ENCODE peak calls at places on chromosomes 2 and 18, in four cellular contexts. H is colonic mucosa, V is left lung, A is cardiac muscle cell. Q is an unnamed sample.

GRCh38 chr2:235692076-235692475 is 198.2 kb downstream of the AGAP1 start:
- DNase-seq in A (no peak), V (peak), H (no peak), Q (no peak)

GRCh38 chr2:54575379-54575888 is 119.3 kb downstream of the SPTBN1 start:
- DNase-seq in H (no peak), A (no peak), V (no peak), Q (no peak)

GRCh38 chr2:165601866-165602636 is 132.6 kb downstream of the CSRNP3 start:
- DNase-seq in V (no peak), A (no peak), H (no peak), Q (no peak)

GRCh38 chr2:146388757-146389156 is 1456.1 kb upstream of the ACVR2A start:
- DNase-seq in H (no peak), A (no peak), V (no peak), Q (no peak)

GRCh38 chr2:95316466-95317122 is 19.4 kb downstream of the KCNIP3 start:
- DNase-seq in A (no peak), H (no peak), V (no peak), Q (no peak)

GRCh38 chr2:6184532-6185302 is 492.5 kb downstream of the SOX11 start:
- DNase-seq in A (peak), V (no peak), H (no peak), Q (no peak)

GRCh38 chr2:84481702-84482101 is 22.6 kb upstream of the SUCLG1 start:
- DNase-seq in H (no peak), A (no peak), V (no peak), Q (no peak)

GRCh38 chr2:223586261-223586660 is 15.9 kb downstream of the SCG2 start:
- DNase-seq in H (no peak), V (no peak), A (no peak), Q (no peak)

GRCh38 chr18:1057367-1057766 is 152.7 kb downstream of the ADCYAP1 start:
- DNase-seq in H (no peak), A (no peak), V (no peak), Q (no peak)

GRCh38 chr2:4670331-4670730 is 967.0 kb downstream of the DCDC2C start:
- DNase-seq in V (no peak), H (no peak), A (no peak), Q (no peak)

GRCh38 chr2:119794237-119794636 is 34.5 kb downstream of the PTPN4 start:
- DNase-seq in V (no peak), A (no peak), H (no peak), Q (no peak)

GRCh38 chr18:75109819-75110218 is 99.1 kb downstream of the PTGR3 start:
- DNase-seq in A (no peak), V (no peak), H (no peak), Q (no peak)

GRCh38 chr2:105592288-105592687 is 152.4 kb upstream of the NCK2 start:
- DNase-seq in A (no peak), H (no peak), V (no peak), Q (no peak)

GRCh38 chr2:78304678-78305077 is 720.8 kb upstream of the REG3G start:
- DNase-seq in A (no peak), V (no peak), H (no peak), Q (no peak)

GRCh38 chr2:127508621-127509034 is 17.7 kb downstream of the IWS1 start:
- DNase-seq in V (peak), H (peak), A (peak), Q (no peak)

GRCh38 chr2:198309673-198310280 is 505.4 kb downstream of the PLCL1 start:
- DNase-seq in H (peak), V (no peak), A (peak), Q (peak)

GRCh38 chr18:11042247-11042646 is 107.1 kb downstream of the PIEZO2 start:
- DNase-seq in A (no peak), H (no peak), V (no peak), Q (no peak)

GRCh38 chr2:238228700-238229099 is 11.1 kb downstream of the HES6 start:
- DNase-seq in H (no peak), V (no peak), A (peak), Q (no peak)

GRCh38 chr2:239882335-239882734 is 142.8 kb downstream of the NDUFA10 start:
- DNase-seq in H (peak), A (no peak), V (no peak), Q (peak)

GRCh38 chr2:233032551-233033320 is at the start of gene NEU2:
- DNase-seq in A (no peak), V (no peak), H (no peak), Q (no peak)

GRCh38 chr2:100427627-100428258 is 10.3 kb upstream of the CHST10 start:
- DNase-seq in V (no peak), H (peak), A (peak), Q (peak)

GRCh38 chr2:45821558-45822271 is 170.2 kb downstream of the PRKCE start:
- DNase-seq in V (peak), A (peak), H (peak), Q (no peak)

GRCh38 chr2:120566331-120567035 is 169.2 kb upstream of the GLI2 start:
- DNase-seq in H (no peak), V (no peak), A (no peak), Q (no peak)

GRCh38 chr2:176246324-176246723 is 22.9 kb upstream of the MTX2 start:
- DNase-seq in H (no peak), V (no peak), A (no peak), Q (no peak)

GRCh38 chr18:77015176-77015575 is 117.4 kb downstream of the MBP start:
- DNase-seq in A (no peak), H (no peak), V (no peak), Q (no peak)

GRCh38 chr18:13437034-13437433 is 218.5 kb downstream of the LDLRAD4 start:
- DNase-seq in H (no peak), A (no peak), V (no peak), Q (no peak)

GRCh38 chr18:75656035-75656434 is 228.5 kb upstream of the SMIM21 start:
- DNase-seq in V (no peak), H (no peak), A (no peak), Q (no peak)

GRCh38 chr2:222296911-222297599 is 1.7 kb downstream of the PAX3 start:
- DNase-seq in A (no peak), H (no peak), V (no peak), Q (no peak)

GRCh38 chr2:237500681-237501424 is 13.8 kb downstream of the MLPH start:
- DNase-seq in H (no peak), V (no peak), A (no peak), Q (no peak)

GRCh38 chr2:231987088-231987788 is 25.7 kb downstream of the DIS3L2 start:
- DNase-seq in H (no peak), A (no peak), V (no peak), Q (no peak)

GRCh38 chr2:242040303-242040655 is 170.8 kb downstream of the RTP5 start:
- DNase-seq in H (no peak), V (no peak), A (no peak), Q (no peak)

GRCh38 chr2:10930731-10931516 is 19.2 kb downstream of the KCNF1 start:
- DNase-seq in H (no peak), V (no peak), A (no peak), Q (no peak)

GRCh38 chr18:69177702-69178101 is 223.0 kb upstream of the DOK6 start:
- DNase-seq in H (no peak), A (no peak), V (no peak), Q (no peak)

GRCh38 chr2:75609937-75610508 is 36.6 kb upstream of the MRPL19 start:
- DNase-seq in A (no peak), H (no peak), V (no peak), Q (no peak)

GRCh38 chr2:75606851-75607798 is 39.5 kb upstream of the MRPL19 start:
- DNase-seq in V (peak), H (no peak), A (no peak), Q (no peak)

GRCh38 chr2:75607988-75608683 is 38.4 kb upstream of the MRPL19 start:
- DNase-seq in H (no peak), V (no peak), A (no peak), Q (no peak)

GRCh38 chr2:75609334-75609689 is 37.3 kb upstream of the MRPL19 start:
- DNase-seq in A (no peak), H (no peak), V (no peak), Q (no peak)

DNA sequence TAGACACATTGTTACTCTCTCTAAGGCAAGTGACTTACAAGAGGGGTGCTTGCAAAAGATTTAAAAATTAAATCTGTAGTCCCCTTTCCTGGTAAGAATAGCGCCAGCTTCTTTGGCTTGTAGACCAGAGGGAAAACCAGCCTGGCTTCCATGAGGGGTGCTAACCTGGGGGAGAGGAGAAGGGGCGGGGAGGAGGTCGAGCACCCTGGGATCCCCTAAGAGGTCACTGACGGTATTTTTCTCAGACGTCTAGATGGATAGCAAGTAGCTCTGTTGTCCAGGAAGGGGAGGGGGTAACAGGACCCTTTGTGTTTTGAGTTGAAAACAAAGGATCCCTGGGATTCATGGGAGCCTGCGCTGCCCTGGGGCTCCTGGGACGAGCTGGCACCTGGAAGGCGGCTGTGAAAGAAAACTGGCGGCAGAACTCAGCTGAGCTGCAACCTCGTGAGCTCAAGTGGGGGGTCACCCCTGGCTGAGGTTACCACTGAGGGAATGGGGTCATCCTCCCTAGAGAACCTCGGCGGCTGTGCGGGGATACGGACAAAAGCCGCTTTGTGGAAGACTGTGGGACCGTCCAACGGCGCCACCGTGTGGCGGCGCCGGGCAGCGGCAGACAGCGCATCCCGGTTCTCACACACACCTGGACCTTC is 37.8 kb upstream of the MRPL19 start:
- DNase-seq in H (peak), A (peak), V (peak), Q (peak)
- H3K4me3 ChIP-seq in H (no peak), A (peak), V (no peak), Q (peak)

DNA sequence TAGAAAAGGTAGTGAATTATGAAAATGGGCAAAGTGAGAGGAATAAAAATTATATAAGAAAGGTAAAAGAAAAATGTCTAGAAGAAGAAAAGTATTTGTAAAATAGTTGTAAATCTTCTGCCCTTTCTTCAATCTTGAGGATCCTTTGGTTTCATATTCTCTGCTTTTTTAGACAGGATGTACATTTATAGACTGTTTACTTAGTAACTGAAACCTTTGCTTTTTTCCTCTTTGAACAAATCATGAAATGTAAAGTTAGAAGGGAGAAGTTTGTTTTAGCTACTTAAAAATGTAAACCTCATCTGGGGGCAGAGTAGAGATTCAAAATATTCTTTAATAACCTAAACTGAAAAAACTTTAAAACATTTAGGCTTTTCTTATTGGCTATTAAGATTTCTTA is 150.4 kb upstream of the ITGA4 start:
- DNase-seq in V (no peak), H (no peak), A (no peak), Q (no peak)
- H3K27ac ChIP-seq in V (peak), H (peak), A (no peak), Q (no peak)

GRCh38 chr18:46509530-46509929 is 147.5 kb downstream of the LOXHD1 start:
- DNase-seq in H (no peak), V (no peak), A (no peak), Q (no peak)

GRCh38 chr18:46502444-46502843 is 154.6 kb downstream of the LOXHD1 start:
- DNase-seq in V (no peak), H (no peak), A (peak), Q (no peak)

GRCh38 chr18:46510386-46510785 is 146.6 kb downstream of the LOXHD1 start:
- DNase-seq in A (no peak), V (no peak), H (no peak), Q (no peak)

GRCh38 chr18:46506974-46507373 is 150.0 kb downstream of the LOXHD1 start:
- DNase-seq in A (no peak), H (no peak), V (no peak), Q (no peak)
- TF ChIP-seq CTCF in A (no peak), H (no peak), V (no peak), Q (no peak)

GRCh38 chr2:27638709-27639108 is 9.9 kb downstream of the GPN1 start:
- DNase-seq in A (no peak), V (no peak), H (no peak), Q (no peak)

GRCh38 chr2:27645197-27645596 is 16.3 kb downstream of the GPN1 start:
- DNase-seq in H (no peak), V (no peak), A (no peak), Q (no peak)

GRCh38 chr2:27638023-27638637 is 9.3 kb downstream of the GPN1 start:
- DNase-seq in V (no peak), A (no peak), H (no peak), Q (no peak)

GRCh38 chr2:27636766-27637165 is 7.9 kb downstream of the GPN1 start:
- DNase-seq in H (no peak), V (no peak), A (no peak), Q (no peak)

DNA sequence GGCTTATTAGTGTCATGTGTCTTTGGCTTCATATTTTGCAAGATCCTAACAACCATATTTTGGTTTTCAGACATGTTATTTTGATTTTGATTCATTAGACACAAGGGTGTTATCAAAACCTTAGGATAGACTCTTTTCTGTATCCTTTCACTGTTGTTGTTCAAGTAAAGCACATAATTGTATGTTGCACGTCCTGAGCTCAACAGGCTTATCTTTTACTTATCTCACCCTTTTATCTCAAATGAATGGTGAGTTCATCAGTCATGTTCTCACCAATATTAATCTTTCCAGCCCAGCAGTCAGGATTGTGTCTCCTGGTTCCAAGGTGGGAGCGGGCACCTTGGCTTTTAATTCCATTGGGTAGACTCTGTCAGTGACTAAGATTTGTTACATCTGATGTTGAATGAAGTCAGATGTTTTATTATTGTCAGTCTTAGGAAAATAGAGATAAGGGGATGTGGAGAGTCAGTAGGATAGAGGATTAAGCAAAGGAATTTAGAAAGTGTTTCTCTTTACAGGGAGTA is 11.9 kb downstream of the GPN1 start:
- DNase-seq in H (no peak), V (no peak), A (no peak), Q (no peak)
- H3K4me3 ChIP-seq in H (no peak), V (no peak), A (no peak), Q (no peak)

GRCh38 chr2:234459401-234460009 is 37.4 kb downstream of the ARL4C start:
- DNase-seq in V (no peak), H (no peak), A (no peak), Q (no peak)
- H3K27ac ChIP-seq in V (no peak), H (no peak), A (no peak), Q (no peak)

GRCh38 chr2:33796511-33796910 is 197.4 kb upstream of the FAM98A start:
- DNase-seq in H (no peak), A (no peak), V (no peak), Q (no peak)
- TF ChIP-seq CTCF in H (no peak), A (no peak), V (no peak), Q (no peak)

GRCh38 chr2:35281702-35282101 is 1073.9 kb upstream of the CRIM1 start:
- DNase-seq in V (no peak), H (no peak), A (no peak), Q (no peak)
- H3K4me3 ChIP-seq in V (no peak), H (no peak), A (no peak), Q (no peak)

GRCh38 chr2:144426355-144426754 is 93.6 kb downstream of the ZEB2 start:
- DNase-seq in A (no peak), V (no peak), H (no peak), Q (no peak)
- H3K27ac ChIP-seq in A (no peak), V (peak), H (no peak), Q (no peak)

GRCh38 chr2:152759290-152760072 is 41.1 kb downstream of the ARL6IP6 start:
- DNase-seq in A (no peak), H (no peak), V (no peak), Q (no peak)

GRCh38 chr2:152755029-152755428 is 36.6 kb downstream of the ARL6IP6 start:
- DNase-seq in A (peak), H (no peak), V (no peak), Q (no peak)
- TF ChIP-seq CTCF in A (peak), H (no peak), V (no peak), Q (peak)